ENCODE peak calls at places on chromosomes 1 and 21, in nine cellular contexts. U is NCI-H526 treated with DMSO at 0.1 percent for 48 hours, H is occipital lobe, E is NCI-H345, Z is nucleus accumbens, K is iris pigment epithelial cell, P is SW 1271, Y is H7, V is H54. R is an unnamed sample.

GRCh38 chr1:62342270-62342669 is 23.0 kb upstream of the KANK4 start:
- DNase-seq in Z (no peak), P (no peak), Y (no peak), U (no peak), K (no peak), V (no peak), E (no peak), H (no peak), R (no peak)

GRCh38 chr1:160124709-160125478 is 9.3 kb downstream of the ATP1A2 start:
- DNase-seq in Y (peak; percentile 71), V (peak; percentile 91), E (no peak), K (peak; percentile 67), H (no peak), P (peak; percentile 20), U (no peak), Z (no peak), R (no peak)

GRCh38 chr1:227749225-227749624 is 14.0 kb downstream of the SNAP47 start:
- DNase-seq in P (no peak), H (no peak), E (no peak), Y (no peak), K (no peak), U (no peak), V (no peak), Z (no peak), R (no peak)

GRCh38 chr1:189859385-189859977 is 618.2 kb downstream of the BRINP3 start:
- DNase-seq in K (peak; percentile 18), E (no peak), Z (no peak), U (no peak), H (no peak), P (no peak), Y (peak; percentile 2), V (no peak), R (no peak)

GRCh38 chr1:223235091-223235490 is 92.0 kb upstream of the TLR5 start:
- DNase-seq in V (no peak), P (no peak), U (no peak), H (no peak), Z (no peak), K (no peak), Y (no peak), E (no peak), R (no peak)

GRCh38 chr1:209433649-209434031 is 149.9 kb upstream of the CAMK1G start:
- DNase-seq in H (no peak), U (no peak), Z (no peak), E (no peak), Y (no peak), K (peak; percentile 57), V (no peak), P (no peak), R (no peak)

GRCh38 chr1:28577738-28578536 is 14.1 kb upstream of the RAB42 start:
- DNase-seq in U (no peak), P (no peak), V (no peak), Y (no peak), H (no peak), Z (no peak), E (no peak), K (no peak), R (no peak)

GRCh38 chr1:9652379-9653194 is 1.1 kb downstream of the PIK3CD start:
- DNase-seq in Z (no peak), Y (peak; percentile 74), V (no peak), U (no peak), K (peak; percentile 54), E (no peak), P (no peak), H (no peak), R (peak; percentile 48)

GRCh38 chr1:171254859-171255258 is 6.6 kb downstream of the FMO1 start:
- DNase-seq in E (no peak), Z (no peak), P (no peak), K (peak; percentile 68), U (no peak), V (no peak), Y (no peak), H (no peak), R (no peak)

GRCh38 chr1:15038232-15039016 is 115.1 kb upstream of the TMEM51 start:
- DNase-seq in V (no peak), Z (no peak), P (peak; percentile 54), H (no peak), Y (peak; percentile 79), K (peak; percentile 16), E (peak; percentile 13), U (no peak), R (no peak)

GRCh38 chr1:182617734-182618288 is 13.6 kb upstream of the RGS16 start:
- DNase-seq in P (no peak), K (peak; percentile 11), H (peak; percentile 48), U (no peak), Y (peak; percentile 7), E (peak; percentile 34), V (no peak), Z (no peak), R (no peak)

GRCh38 chr1:60425528-60425927 is 352.0 kb upstream of the C1orf87 start:
- DNase-seq in V (peak; percentile 4), P (no peak), K (peak; percentile 31), Z (no peak), E (no peak), U (peak; percentile 6), H (no peak), Y (peak; percentile 14), R (no peak)

GRCh38 chr1:50271968-50272578 is 151.2 kb downstream of the DMRTA2 start:
- DNase-seq in U (no peak), E (peak; percentile 51), V (peak; percentile 54), K (peak; percentile 10), Z (no peak), P (peak; percentile 36), H (peak; percentile 2), Y (peak; percentile 82), R (no peak)

GRCh38 chr1:16068356-16069270 is 4.8 kb downstream of the FAM131C start:
- DNase-seq in E (no peak), P (no peak), K (peak; percentile 32), U (no peak), V (peak; percentile 70), H (no peak), Z (peak; percentile 48), Y (no peak), R (no peak)

GRCh38 chr21:15592271-15592860 is 137.4 kb upstream of the USP25 start:
- DNase-seq in H (no peak), U (peak; percentile 48), V (peak; percentile 14), Y (peak; percentile 7), E (peak; percentile 19), Z (no peak), P (peak; percentile 33), K (peak; percentile 46), R (no peak)

GRCh38 chr1:59317780-59318179 is 20.9 kb downstream of the FGGY start:
- DNase-seq in Y (no peak), U (no peak), P (no peak), H (no peak), Z (no peak), E (no peak), V (no peak), K (no peak), R (no peak)

GRCh38 chr1:32718527-32718926 is 16.0 kb upstream of the SYNC start:
- DNase-seq in K (no peak), P (no peak), Y (no peak), U (no peak), H (no peak), V (no peak), E (no peak), Z (no peak), R (no peak)

GRCh38 chr1:19062258-19063029 is 106.0 kb upstream of the IFFO2 start:
- DNase-seq in H (no peak), U (no peak), Y (peak; percentile 58), Z (no peak), V (no peak), K (no peak), P (no peak), E (no peak), R (no peak)

GRCh38 chr1:64366821-64367220 is 103.1 kb upstream of the CACHD1 start:
- DNase-seq in H (no peak), P (no peak), Z (no peak), Y (no peak), U (no peak), K (no peak), E (no peak), V (no peak), R (no peak)

GRCh38 chr1:246815693-246816270 is 91.6 kb downstream of the SCCPDH start:
- DNase-seq in E (no peak), Z (no peak), K (no peak), U (no peak), P (no peak), V (no peak), H (no peak), Y (no peak), R (no peak)

GRCh38 chr1:25873120-25873519 is 2.4 kb downstream of the PAQR7 start:
- DNase-seq in H (no peak), K (no peak), Z (no peak), P (no peak), Y (peak; percentile 5), V (no peak), U (no peak), E (no peak), R (no peak)

GRCh38 chr1:160669802-160670201 is 23.0 kb upstream of the SLAMF1 start:
- DNase-seq in U (no peak), K (no peak), V (no peak), E (no peak), P (no peak), H (no peak), Y (no peak), Z (no peak), R (no peak)

GRCh38 chr1:19892129-19892528 is 9.9 kb downstream of the OTUD3 start:
- DNase-seq in H (no peak), U (no peak), Z (no peak), V (no peak), Y (no peak), K (no peak), E (no peak), P (no peak), R (no peak)

GRCh38 chr1:230068952-230069684 is 2.1 kb downstream of the GALNT2 start:
- DNase-seq in H (no peak), V (no peak), Y (peak; percentile 52), P (no peak), K (no peak), E (peak; percentile 44), Z (no peak), U (no peak), R (no peak)

GRCh38 chr1:156122519-156123355 is 8.2 kb downstream of the LMNA start:
- DNase-seq in E (peak; percentile 72), P (peak; percentile 74), Z (peak; percentile 34), H (peak; percentile 29), V (peak; percentile 68), K (peak; percentile 89), U (no peak), Y (peak; percentile 52), R (no peak)

GRCh38 chr1:10189659-10190058 is 20.7 kb upstream of the KIF1B start:
- DNase-seq in V (no peak), E (no peak), Y (no peak), U (no peak), K (no peak), H (no peak), Z (no peak), P (no peak), R (no peak)

GRCh38 chr1:60692031-60692430 is 390.3 kb upstream of the NFIA start:
- DNase-seq in K (no peak), U (no peak), E (no peak), Y (no peak), H (no peak), P (no peak), Z (no peak), V (no peak), R (no peak)

GRCh38 chr1:160806109-160806665 is 10.2 kb downstream of the LY9 start:
- DNase-seq in K (no peak), Y (peak; percentile 12), U (no peak), E (no peak), P (no peak), Z (no peak), H (no peak), V (no peak), R (no peak)